ENCODE peak calls at places on chromosomes 5 and 9, in eight cellular contexts. X, M, U, Z, I, O, J and Y are unnamed samples.

GRCh38 chr5:110807174-110807573 is 68.4 kb downstream of the SLC25A46 start:
- DNase-seq in M (no peak), X (no peak), O (peak; percentile 58), Z (peak; percentile 88), I (no peak), J (no peak), U (no peak), Y (no peak)

GRCh38 chr9:134966697-134967546 is 49.2 kb upstream of the FCN1 start:
- DNase-seq in Z (no peak), I (no peak), J (no peak), U (no peak), X (no peak), M (no peak), O (no peak), Y (no peak)

GRCh38 chr5:58842851-58843250 is 260.0 kb downstream of the RAB3C start:
- DNase-seq in I (no peak), O (no peak), M (no peak), Z (peak; percentile 21), J (no peak), X (no peak), U (no peak), Y (no peak)

GRCh38 chr5:32420506-32420905 is 24.0 kb downstream of the ZFR start:
- DNase-seq in X (no peak), I (no peak), J (no peak), O (peak; percentile 35), U (no peak), Z (peak; percentile 78), M (no peak), Y (no peak)

GRCh38 chr5:170252710-170253350 is 20.0 kb downstream of the C5orf58 start:
- DNase-seq in U (no peak), O (no peak), I (no peak), M (no peak), X (no peak), Z (no peak), J (no peak), Y (no peak)

GRCh38 chr5:56328753-56329560 is 95.8 kb upstream of the ANKRD55 start:
- DNase-seq in M (peak; percentile 86), U (no peak), X (no peak), O (no peak), I (no peak), Z (no peak), J (no peak), Y (no peak)

GRCh38 chr5:177994561-177995190 is 1.4 kb downstream of the PROP1 start:
- DNase-seq in M (no peak), I (no peak), O (no peak), J (no peak), X (no peak), Z (no peak), U (no peak), Y (no peak)

GRCh38 chr5:91357012-91357634 is 26.0 kb downstream of the ARRDC3 start:
- DNase-seq in X (peak; percentile 34), O (no peak), U (peak; percentile 34), J (no peak), M (no peak), I (peak; percentile 42), Z (no peak), Y (no peak)

GRCh38 chr9:85115473-85115872 is 445.9 kb downstream of the NTRK2 start:
- DNase-seq in Z (no peak), M (no peak), O (no peak), I (no peak), U (no peak), J (no peak), X (no peak), Y (no peak)

GRCh38 chr9:123135458-123135857 is 102.0 kb downstream of the GPR21 start:
- DNase-seq in I (no peak), J (no peak), X (no peak), Z (no peak), U (no peak), M (no peak), O (no peak), Y (no peak)

GRCh38 chr5:138354926-138355378 is 2.5 kb downstream of the KDM3B start:
- DNase-seq in M (peak; percentile 88), Z (peak; percentile 86), U (peak; percentile 55), O (peak; percentile 87), I (peak; percentile 45), J (peak; percentile 36), X (no peak), Y (no peak)

GRCh38 chr5:3258050-3258449 is 337.6 kb upstream of the IRX1 start:
- DNase-seq in X (no peak), Z (no peak), J (no peak), I (no peak), U (no peak), O (no peak), M (no peak), Y (no peak)

GRCh38 chr5:157670662-157671591 is at the start of gene C5orf52:
- DNase-seq in U (peak; percentile 22), Z (no peak), I (peak; percentile 51), M (no peak), O (peak; percentile 21), X (no peak), J (no peak), Y (no peak)

GRCh38 chr9:104748359-104749031 is 1.0 kb downstream of the NIPSNAP3A start:
- DNase-seq in U (no peak), O (peak; percentile 48), Z (peak; percentile 27), I (no peak), J (no peak), X (no peak), M (peak; percentile 48), Y (no peak)

GRCh38 chr9:84357235-84357634 is 16.7 kb upstream of the SLC28A3 start:
- DNase-seq in Z (peak; percentile 8), O (no peak), M (peak; percentile 22), I (no peak), J (no peak), U (no peak), X (no peak), Y (no peak)

GRCh38 chr5:1801061-1801953 is at the start of gene NDUFS6:
- DNase-seq in U (peak; percentile 75), O (peak; percentile 65), J (no peak), I (peak; percentile 95), M (peak; percentile 37), X (peak; percentile 88), Z (peak; percentile 63), Y (peak; percentile 66)

GRCh38 chr9:26779072-26779471 is 113.5 kb downstream of the CAAP1 start:
- DNase-seq in O (peak; percentile 53), J (no peak), I (no peak), M (peak; percentile 34), X (no peak), Z (peak; percentile 61), U (no peak), Y (no peak)

GRCh38 chr9:78296208-78296892 is 575 bp upstream of the PSAT1 start:
- DNase-seq in Z (no peak), J (peak; percentile 12), M (peak; percentile 47), X (no peak), I (peak; percentile 38), U (peak; percentile 58), O (peak; percentile 57), Y (peak; percentile 46)

GRCh38 chr9:114452219-114453169 is 52.8 kb downstream of the WHRN start:
- DNase-seq in U (no peak), O (no peak), Z (no peak), X (peak; percentile 61), M (no peak), J (no peak), I (peak; percentile 68), Y (peak; percentile 78)